ENCODE peak calls at places on chromosomes 2 and 18, in five cellular contexts. F, W, K, O and G are unnamed samples.

GRCh38 chr2:129872438-129872837 is 107.0 kb upstream of the RAB6C start:
- DNase-seq in K (peak), W (no peak), O (no peak), F (no peak), G (no peak)

GRCh38 chr18:67518566-67518965 is 2.0 kb upstream of the DSEL start:
- DNase-seq in K (no peak), O (no peak), F (no peak), W (no peak), G (no peak)

GRCh38 chr18:25278415-25278814 is 73.6 kb downstream of the ZNF521 start:
- DNase-seq in O (no peak), F (no peak), K (no peak), W (no peak), G (no peak)

GRCh38 chr2:88656690-88657089 is 29.4 kb upstream of the EIF2AK3 start:
- DNase-seq in W (no peak), F (peak), K (no peak), O (no peak), G (no peak)

GRCh38 chr2:131394147-131394931 is 30.4 kb upstream of the RAB6D start:
- DNase-seq in F (no peak), K (no peak), W (no peak), O (no peak), G (no peak)

GRCh38 chr2:28393115-28393836 is 618 bp downstream of the FOSL2 start:
- DNase-seq in O (no peak), K (peak), F (peak), W (peak), G (no peak)

GRCh38 chr2:41965886-41966285 is 81.9 kb upstream of the PKDCC start:
- DNase-seq in K (no peak), O (no peak), W (peak), F (no peak), G (no peak)

GRCh38 chr2:231181848-231182247 is 16.6 kb upstream of the ARMC9 start:
- DNase-seq in W (peak), O (no peak), K (peak), F (peak), G (no peak)

GRCh38 chr2:157256621-157257020 is 884 bp upstream of the GALNT5 start:
- DNase-seq in F (no peak), K (peak), W (no peak), O (no peak), G (peak)

GRCh38 chr18:63320690-63321265 is 1.2 kb upstream of the BCL2 start:
- DNase-seq in F (peak), W (peak), O (no peak), K (peak), G (no peak)

GRCh38 chr2:40218679-40219078 is 233.2 kb downstream of the SLC8A1 start:
- DNase-seq in W (peak), O (no peak), K (peak), F (no peak), G (no peak)

GRCh38 chr2:33058716-33059451 is 112.1 kb downstream of the LTBP1 start:
- DNase-seq in K (no peak), O (no peak), F (no peak), W (no peak), G (no peak)

GRCh38 chr2:187689372-187689771 is 135.1 kb upstream of the TFPI start:
- DNase-seq in K (peak), O (no peak), F (peak), W (no peak), G (peak)

GRCh38 chr18:5097116-5097703 is 99.8 kb downstream of the AKAIN1 start:
- DNase-seq in O (no peak), F (no peak), K (no peak), W (no peak), G (no peak)

GRCh38 chr2:100018794-100019193 is 123.6 kb downstream of the AFF3 start:
- DNase-seq in F (peak), K (no peak), O (peak), W (no peak), G (no peak)

GRCh38 chr18:37564796-37565137 is 831 bp downstream of the CELF4 start:
- DNase-seq in K (peak), F (peak), O (no peak), W (peak), G (no peak)

DNA sequence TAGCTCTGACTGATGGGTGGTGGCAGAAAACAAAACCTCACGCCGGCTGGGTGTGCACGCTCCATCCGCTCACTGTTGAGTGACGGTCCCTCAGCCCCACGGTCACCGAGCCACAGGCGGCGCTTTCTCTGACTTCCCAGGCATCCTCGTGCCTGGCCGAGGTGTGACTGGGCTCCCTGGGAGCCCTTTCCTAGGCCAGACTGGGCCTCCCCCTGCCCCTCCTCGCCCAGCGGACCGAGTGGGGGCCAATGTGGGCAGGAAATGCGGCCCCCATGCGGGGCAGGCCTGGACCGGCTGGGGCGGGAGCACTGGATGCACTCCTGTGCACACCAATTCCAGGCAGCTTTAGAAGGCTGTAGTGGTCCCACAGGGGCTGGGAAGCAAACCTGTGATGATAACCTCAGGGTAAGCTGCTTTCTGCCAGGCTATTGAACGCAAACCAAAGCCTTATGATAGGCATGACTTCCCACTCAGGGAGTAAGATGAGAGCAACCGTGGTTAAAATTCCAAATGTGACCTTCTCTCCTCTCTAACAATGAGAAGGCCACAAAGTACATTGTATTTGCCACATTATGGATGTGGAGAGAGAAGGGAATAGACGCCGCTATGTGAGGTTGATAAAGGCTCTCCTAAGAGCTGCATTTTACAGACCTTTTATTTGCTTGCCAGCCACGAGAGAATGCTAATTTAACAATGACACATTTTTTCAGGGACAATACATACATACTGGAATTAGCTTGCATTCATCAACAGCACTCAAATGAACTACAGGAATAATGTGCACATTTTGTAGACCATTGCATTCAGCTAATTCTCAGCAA is 83.9 kb upstream of the PGAP1 start:
- DNase-seq in K (no peak), W (no peak), F (no peak), O (no peak), G (no peak)
- H3K27ac ChIP-seq in K (no peak), W (no peak), F (no peak), O (no peak), G (no peak)

DNA sequence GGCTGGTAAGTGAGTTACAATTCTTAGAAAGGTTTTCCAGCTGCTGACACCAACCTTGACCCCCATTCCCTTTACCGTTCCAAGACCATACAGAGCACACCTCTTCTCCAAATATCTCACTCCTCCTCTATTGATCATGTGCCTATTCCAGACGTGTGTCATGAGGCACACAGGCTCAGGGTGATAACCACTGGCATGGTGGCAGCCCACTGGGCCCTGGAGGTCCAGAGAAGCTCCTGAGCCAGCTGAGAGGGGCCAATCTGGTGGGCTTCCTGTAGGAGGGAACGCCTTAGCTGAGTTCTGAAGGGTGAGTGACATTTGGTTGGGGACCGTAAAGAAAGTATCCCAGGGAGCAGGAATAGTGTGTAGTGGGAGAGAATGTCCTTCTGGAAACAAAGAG is 28.3 kb downstream of the ZAP70 start:
- DNase-seq in F (no peak), K (no peak), O (no peak), W (no peak), G (no peak)
- H3K27ac ChIP-seq in F (no peak), K (no peak), O (no peak), W (no peak), G (no peak)

GRCh38 chr2:43453771-43454170 is 142.1 kb downstream of the THADA start:
- DNase-seq in O (no peak), K (no peak), F (no peak), W (no peak), G (no peak)
- H3K27ac ChIP-seq in O (no peak), K (no peak), F (no peak), W (peak), G (no peak)

GRCh38 chr2:229980440-229981184 is 58.3 kb downstream of the FBXO36 start:
- DNase-seq in O (peak), W (peak), K (peak), F (peak), G (peak)
- H3K27ac ChIP-seq in O (peak), W (peak), K (no peak), F (no peak), G (peak)

GRCh38 chr2:135473567-135473966 is 57.5 kb downstream of the ZRANB3 start:
- DNase-seq in F (peak), O (no peak), W (no peak), K (peak), G (no peak)
- H3K27ac ChIP-seq in F (no peak), O (no peak), W (no peak), K (no peak), G (no peak)

GRCh38 chr2:80473806-80474205 is 169.3 kb upstream of the LRRTM1 start:
- DNase-seq in K (no peak), O (peak), W (no peak), F (no peak), G (no peak)
- H3K27ac ChIP-seq in K (no peak), O (no peak), W (no peak), F (no peak), G (no peak)

DNA sequence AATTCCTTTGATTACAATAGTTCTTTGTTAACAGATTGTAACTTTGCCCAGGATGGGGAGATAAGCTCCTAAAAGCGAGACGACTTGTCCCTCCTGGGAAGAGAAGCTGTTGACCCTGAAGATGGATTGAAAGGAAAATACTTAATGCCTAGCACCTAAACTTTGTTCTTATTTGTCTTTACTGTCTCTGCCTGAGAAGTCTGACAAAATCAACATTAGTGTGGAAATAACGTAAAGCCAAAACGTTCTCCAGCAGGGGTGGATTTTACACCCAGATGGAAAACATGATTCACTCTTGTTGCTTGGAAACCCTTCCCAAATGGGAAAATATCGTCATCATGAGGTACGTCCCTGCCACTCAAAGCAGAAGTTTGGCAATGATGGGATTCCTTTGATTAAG is 450.1 kb downstream of the SLC4A3 start:
- DNase-seq in F (peak), K (peak), O (no peak), W (no peak), G (no peak)
- H3K27ac ChIP-seq in F (no peak), K (peak), O (no peak), W (no peak), G (no peak)

GRCh38 chr2:19139386-19139785 is 219.0 kb downstream of the OSR1 start:
- DNase-seq in K (no peak), F (no peak), W (no peak), O (no peak), G (no peak)
- H3K27ac ChIP-seq in K (no peak), F (no peak), W (no peak), O (no peak), G (no peak)

DNA sequence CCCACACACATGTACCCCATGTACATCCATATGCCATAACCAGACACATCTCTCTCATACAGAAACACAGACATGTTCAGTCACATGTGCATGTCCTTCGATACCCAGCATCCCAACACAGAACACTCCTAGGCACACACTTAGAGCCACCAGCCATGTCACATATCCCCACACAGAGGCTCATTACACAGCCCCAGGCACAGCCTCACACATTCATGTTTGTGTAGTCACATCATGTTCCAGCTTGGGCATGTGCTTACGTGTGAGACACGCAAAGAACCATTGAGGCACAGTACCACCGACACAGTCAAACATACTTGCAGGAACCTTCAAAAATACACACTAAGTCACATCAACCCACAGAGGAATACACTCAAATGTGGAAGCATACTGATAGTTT is 17.3 kb downstream of the FBXO41 start:
- DNase-seq in K (no peak), F (no peak), O (no peak), W (no peak), G (no peak)
- H3K27ac ChIP-seq in K (no peak), F (no peak), O (no peak), W (no peak), G (no peak)

DNA sequence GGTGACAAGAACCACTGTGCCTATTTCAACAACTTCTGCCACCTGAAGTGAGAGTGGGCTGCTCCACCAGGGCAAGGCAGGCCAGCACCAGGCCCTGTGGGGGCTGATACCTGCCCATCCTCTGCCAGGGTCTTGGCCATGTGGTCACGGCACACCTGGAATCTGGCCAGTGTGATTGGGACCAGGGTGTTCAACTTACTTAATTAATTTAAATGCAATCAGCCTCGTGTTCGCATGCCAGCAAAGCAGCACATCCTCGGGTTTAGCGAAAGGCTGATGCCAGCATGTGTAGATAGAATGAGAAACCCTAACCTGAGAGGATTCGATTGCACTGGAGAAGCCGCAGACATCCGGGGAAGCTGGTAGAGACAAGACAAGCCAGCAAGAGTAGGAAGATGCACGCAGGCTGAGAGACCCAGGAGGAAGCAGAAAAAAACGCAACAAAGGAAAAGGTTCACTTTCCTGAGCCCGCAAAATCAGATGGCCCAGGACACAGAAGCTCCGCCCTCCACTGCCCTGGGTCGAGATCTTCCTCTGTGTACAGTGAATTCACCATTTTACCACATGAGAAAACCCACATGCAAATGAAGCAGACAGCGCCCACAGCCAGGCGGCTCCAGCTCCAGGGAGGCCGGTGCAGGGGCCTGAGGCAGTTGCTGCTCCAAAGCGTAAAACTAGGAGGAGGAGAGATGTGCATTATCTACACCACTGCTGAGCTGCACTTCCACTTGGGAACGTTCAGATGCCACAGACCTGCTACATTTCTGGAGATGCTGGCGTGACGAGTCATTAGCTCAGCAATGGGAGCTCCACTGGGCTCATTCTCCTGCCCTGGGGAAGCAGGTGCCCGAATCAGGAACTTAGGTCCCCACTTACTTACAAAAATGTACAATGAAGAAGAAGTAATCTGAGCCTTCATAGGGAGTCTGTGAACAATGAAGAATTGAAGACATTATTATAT is 92.1 kb downstream of the TMEM18 start:
- DNase-seq in F (peak), W (no peak), K (no peak), O (no peak), G (no peak)
- H3K27ac ChIP-seq in F (no peak), W (no peak), K (no peak), O (no peak), G (no peak)